ENCODE peak calls at places on chromosomes 13 and 19, in four cellular contexts. U, K, G and T are unnamed samples.
A peak's percentile ranks its signal among the peaks of the same experiment; 100 is the strongest.

GRCh38 chr19:10826236-10826635 is 9.8 kb downstream of the TMED1 start:
- DNase-seq in U (no peak), K (no peak), G (no peak), T (no peak)

GRCh38 chr13:57969961-57970360 is 338.4 kb downstream of the PCDH17 start:
- DNase-seq in U (no peak), K (no peak), G (no peak), T (no peak)

GRCh38 chr13:47188802-47189201 is 291.9 kb upstream of the HTR2A start:
- DNase-seq in U (no peak), K (no peak), G (no peak), T (no peak)

GRCh38 chr19:38389101-38389925 is 816 bp downstream of the SPRED3 start:
- DNase-seq in U (no peak), K (no peak), G (peak; percentile 78), T (no peak)

GRCh38 chr19:33440241-33440640 is 66.7 kb downstream of the CEBPG start:
- DNase-seq in U (peak; percentile 44), K (no peak), G (peak; percentile 32), T (no peak)

GRCh38 chr13:70527553-70527952 is 419.3 kb upstream of the KLHL1 start:
- DNase-seq in U (no peak), K (no peak), G (no peak), T (no peak)

GRCh38 chr19:48511800-48512503 is at the start of gene LMTK3:
- DNase-seq in U (no peak), K (no peak), G (no peak), T (no peak)

GRCh38 chr13:25335856-25336255 is 34.4 kb downstream of the NUP58 start:
- DNase-seq in U (no peak), K (no peak), G (no peak), T (no peak)

GRCh38 chr13:72960114-72960513 is 98.7 kb upstream of the KLF5 start:
- DNase-seq in U (no peak), K (no peak), G (no peak), T (no peak)
- H3K27ac ChIP-seq in U (no peak overlapping the region), K (no peak overlapping the region), G (no peak overlapping the region), T (peak overlapping the region; percentile 69)

GRCh38 chr19:57813919-57814504 is 701 bp downstream of the ZNF552 start:
- DNase-seq in U (no peak), K (no peak), G (no peak), T (no peak)
- H3K27ac ChIP-seq in U (peak overlapping the region; percentile 88), K (peak overlapping the region; percentile 86), G (no peak overlapping the region), T (peak overlapping the region; percentile 65)

GRCh38 chr19:45009625-45010255 is 8.5 kb downstream of the RELB start:
- DNase-seq in U (no peak), K (no peak), G (no peak), T (no peak)

GRCh38 chr19:45008554-45008953 is 7.3 kb downstream of the RELB start:
- DNase-seq in U (no peak), K (no peak), G (no peak), T (no peak)

GRCh38 chr19:45011959-45012358 is 10.7 kb downstream of the RELB start:
- DNase-seq in U (no peak), K (no peak), G (no peak), T (no peak)

GRCh38 chr19:45005787-45006186 is 4.5 kb downstream of the RELB start:
- DNase-seq in U (no peak), K (no peak), G (no peak), T (no peak)

DNA sequence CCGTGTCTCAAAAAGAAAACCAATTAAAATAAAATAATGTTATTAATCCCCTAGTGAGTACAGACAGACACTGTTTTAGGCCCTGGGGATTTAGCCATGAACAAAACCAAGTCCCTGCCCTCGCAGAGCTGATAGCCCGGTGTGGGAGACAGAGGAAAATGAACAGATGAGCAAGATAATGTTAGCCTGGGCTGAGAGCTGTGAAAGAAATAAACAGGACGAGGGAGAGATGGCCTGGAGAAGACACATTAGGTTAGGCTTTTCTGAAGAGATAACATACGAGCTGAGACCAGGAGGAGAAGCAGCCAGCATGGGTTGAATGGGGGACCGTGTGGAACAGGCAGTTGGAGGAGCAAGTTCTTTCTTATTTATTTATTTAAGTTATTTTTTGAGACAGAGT is 9.0 kb downstream of the RELB start:
- DNase-seq in U (no peak), K (no peak), G (no peak), T (no peak)
- H3K27ac ChIP-seq in U (no peak overlapping the region), K (no peak overlapping the region), G (no peak overlapping the region), T (no peak overlapping the region)

GRCh38 chr19:43610493-43610892 is 1.4 kb upstream of the SRRM5 start:
- DNase-seq in U (no peak), K (no peak), G (no peak), T (no peak)

GRCh38 chr19:43609872-43610271 is 2.0 kb upstream of the SRRM5 start:
- DNase-seq in U (no peak), K (no peak), G (no peak), T (no peak)

GRCh38 chr19:43605875-43606568 is 5.9 kb upstream of the SRRM5 start:
- DNase-seq in U (no peak), K (no peak), G (no peak), T (no peak)

GRCh38 chr19:43607238-43608205 is 4.4 kb upstream of the SRRM5 start:
- DNase-seq in U (no peak), K (no peak), G (no peak), T (no peak)

DNA sequence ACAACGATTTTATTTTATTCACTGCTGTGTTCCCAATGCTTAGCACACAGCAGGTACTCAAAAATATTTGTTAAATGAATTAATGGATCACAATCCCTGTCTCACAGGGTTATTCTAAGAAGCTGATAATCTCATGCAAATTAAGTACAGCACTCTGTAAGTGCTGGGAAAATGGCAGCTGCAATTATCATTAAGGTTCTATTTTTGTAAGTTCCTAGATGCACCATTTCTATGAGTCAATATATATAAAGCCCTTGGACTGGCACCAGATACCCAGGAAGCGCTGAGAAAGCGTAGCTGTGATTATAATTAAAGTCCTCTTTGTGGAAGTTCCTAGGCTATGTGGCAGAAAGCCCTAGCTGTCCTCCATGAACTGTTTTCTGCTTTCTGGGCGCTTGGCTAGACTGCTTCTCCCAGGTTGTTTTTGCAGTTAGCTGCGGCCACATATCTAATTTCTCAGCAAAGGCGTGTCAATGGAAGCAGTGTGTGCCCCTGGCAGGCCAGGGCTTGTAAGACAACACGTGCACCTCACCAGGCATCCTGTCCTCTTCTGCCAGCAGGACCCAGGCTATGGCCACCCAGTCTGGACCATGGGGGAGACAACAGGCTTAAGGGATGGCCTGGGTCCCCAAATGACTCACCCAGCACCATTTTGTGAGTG is 5.2 kb upstream of the SRRM5 start:
- DNase-seq in U (no peak), K (no peak), G (no peak), T (peak; percentile 14)
- H3K27ac ChIP-seq in U (no peak overlapping the region), K (no peak overlapping the region), G (no peak overlapping the region), T (peak overlapping the region; percentile 60)